ENCODE peak calls at places on chromosomes 4 and X, in four cellular contexts. Q is GM23248; N is CD8-positive, alpha-beta T cell; Z is H9. R is an unnamed sample. For H3K4me1, the result is how much of the 10 kb centered on the place peaks cover.

GRCh38 chr4:140012688-140013087 is 141.3 kb downstream of the MAML3 start:
- DNase-seq in Q (peak), N (peak), Z (peak), R (peak)

GRCh38 chr4:83276299-83277040 is 8.1 kb downstream of the COQ2 start:
- DNase-seq in N (no peak), Q (no peak), Z (no peak), R (no peak)

GRCh38 chrX:37455381-37455780 is 106.2 kb downstream of the PRRG1 start:
- DNase-seq in N (no peak), Q (no peak), Z (no peak), R (no peak)

GRCh38 chr4:10115657-10116624 is 658 bp downstream of the WDR1 start:
- DNase-seq in N (peak), Q (peak), Z (peak), R (peak)

GRCh38 chr4:116603096-116603495 is 482.3 kb downstream of the TRAM1L1 start:
- DNase-seq in Z (no peak), Q (no peak), N (no peak), R (no peak)

GRCh38 chr4:186191266-186192067 is at the start of gene CYP4V2:
- DNase-seq in Q (peak), Z (peak), N (peak), R (peak)

GRCh38 chrX:39152106-39152649 is 350.9 kb downstream of the MID1IP1 start:
- DNase-seq in N (peak), Q (peak), Z (peak), R (no peak)

GRCh38 chrX:149267878-149268813 is 237.0 kb downstream of the IDS start:
- DNase-seq in Z (no peak), N (no peak), Q (no peak), R (no peak)

GRCh38 chr4:103198111-103198765 is at the start of gene CENPE:
- DNase-seq in Z (peak), Q (peak), N (peak), R (peak)

GRCh38 chr4:113593400-113594230 is 167.9 kb downstream of the CAMK2D start:
- DNase-seq in Q (no peak), N (no peak), Z (no peak), R (no peak)

GRCh38 chrX:140053841-140054240 is 88.5 kb upstream of the CXorf66 start:
- DNase-seq in Q (no peak), N (no peak), Z (no peak), R (no peak)

GRCh38 chr4:956531-957230 is 16.7 kb downstream of the DGKQ start:
- DNase-seq in Z (no peak), Q (no peak), N (no peak), R (no peak)

GRCh38 chrX:30060718-30061117 is 154.6 kb upstream of the MAGEB2 start:
- DNase-seq in Z (no peak), N (no peak), Q (peak), R (no peak)

GRCh38 chr4:21507439-21507838 is 441.1 kb downstream of the KCNIP4 start:
- DNase-seq in N (no peak), Q (peak), Z (no peak), R (no peak)

GRCh38 chr4:1879491-1879890 is 8.3 kb downstream of the NSD2 start:
- DNase-seq in Z (no peak), Q (peak), N (no peak), R (no peak)

GRCh38 chrX:397575-397974 is 10.9 kb upstream of the PPP2R3B start:
- DNase-seq in N (no peak), Z (peak), Q (no peak), R (no peak)

GRCh38 chr4:102469806-102470205 is 31.4 kb upstream of the NFKB1 start:
- DNase-seq in Z (no peak), Q (no peak), N (no peak), R (no peak)

GRCh38 chr4:142077048-142077447 is 440.7 kb downstream of the IL15 start:
- DNase-seq in Q (no peak), N (no peak), Z (no peak), R (no peak)

GRCh38 chr4:138647433-138647832 is 368.1 kb upstream of the NOCT start:
- DNase-seq in N (no peak), Q (no peak), Z (peak), R (no peak)

GRCh38 chr4:181662383-181662782 is 580.8 kb upstream of the TENM3 start:
- DNase-seq in Q (no peak), N (no peak), Z (no peak), R (no peak)

GRCh38 chr4:4666693-4667642 is 125.1 kb upstream of the STX18 start:
- DNase-seq in Z (peak), N (no peak), Q (peak), R (no peak)

GRCh38 chrX:35276115-35276514 is 333.5 kb downstream of the FAM47B start:
- DNase-seq in Z (no peak), Q (no peak), N (no peak), R (no peak)

GRCh38 chr4:38574559-38575333 is 89.3 kb upstream of the KLF3 start:
- DNase-seq in Q (peak), N (no peak), Z (no peak), R (no peak)

GRCh38 chr4:142416121-142416520 is 430.0 kb downstream of the INPP4B start:
- DNase-seq in Q (peak), N (no peak), Z (no peak), R (no peak)

DNA sequence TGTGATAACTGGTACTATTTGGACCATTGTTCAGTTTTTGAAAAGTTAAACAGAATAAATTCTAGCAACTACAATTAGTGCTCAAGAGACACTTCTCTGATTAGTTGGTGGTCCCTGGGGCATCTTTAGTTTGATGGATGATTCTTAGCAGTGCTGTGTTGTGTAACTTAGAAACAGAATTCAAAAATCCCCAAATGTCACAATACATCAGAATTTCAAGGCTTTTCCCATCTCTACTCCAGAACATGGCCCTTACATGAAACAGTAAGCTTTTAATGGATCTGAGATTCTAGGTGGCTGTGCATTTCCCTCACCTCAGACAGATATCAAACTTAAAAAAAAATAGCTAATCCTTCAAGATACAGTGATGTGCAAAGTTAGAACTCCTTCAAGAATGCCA is 104.4 kb upstream of the CXCL13 start:
- DNase-seq in Z (no peak), Q (no peak), N (no peak), R (no peak)
- H3K4me1 ChIP-seq in Z (under half), Q (under half), N (under half), R (under half)

GRCh38 chr4:23741586-23742240 is 148.1 kb downstream of the PPARGC1A start:
- DNase-seq in Q (no peak), Z (no peak), N (no peak), R (no peak)
- H3K27ac ChIP-seq in Q (no peak), Z (no peak), N (no peak), R (no peak)

GRCh38 chr4:57064811-57065711 is 45.1 kb downstream of the IGFBP7 start:
- DNase-seq in N (no peak), Z (no peak), Q (peak), R (no peak)
- H3K4me1 ChIP-seq in N (under half), Z (under half), Q (under half), R (under half)

DNA sequence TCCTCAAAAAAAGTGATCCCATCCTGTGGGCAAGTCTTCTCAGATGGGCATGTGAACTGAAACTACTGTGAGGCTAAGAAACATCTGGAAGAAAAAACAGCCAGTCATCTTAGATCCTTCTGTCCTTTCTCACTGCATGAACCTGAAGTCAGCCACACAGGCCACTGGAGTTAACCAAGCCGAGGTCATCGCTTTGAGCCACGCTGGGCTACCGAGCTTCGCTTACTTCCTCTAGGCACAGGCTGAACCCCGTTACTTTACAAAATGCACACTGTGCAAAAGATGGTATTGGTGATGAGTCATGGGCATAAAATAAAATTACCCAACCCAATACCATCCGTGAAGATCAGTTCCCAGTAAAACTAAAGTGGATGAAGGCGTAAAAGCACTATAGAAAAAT is 86.2 kb downstream of the MTMR1 start:
- DNase-seq in Z (no peak), N (no peak), Q (no peak), R (no peak)
- H3K27ac ChIP-seq in Z (no peak), N (no peak), Q (no peak), R (no peak)

DNA sequence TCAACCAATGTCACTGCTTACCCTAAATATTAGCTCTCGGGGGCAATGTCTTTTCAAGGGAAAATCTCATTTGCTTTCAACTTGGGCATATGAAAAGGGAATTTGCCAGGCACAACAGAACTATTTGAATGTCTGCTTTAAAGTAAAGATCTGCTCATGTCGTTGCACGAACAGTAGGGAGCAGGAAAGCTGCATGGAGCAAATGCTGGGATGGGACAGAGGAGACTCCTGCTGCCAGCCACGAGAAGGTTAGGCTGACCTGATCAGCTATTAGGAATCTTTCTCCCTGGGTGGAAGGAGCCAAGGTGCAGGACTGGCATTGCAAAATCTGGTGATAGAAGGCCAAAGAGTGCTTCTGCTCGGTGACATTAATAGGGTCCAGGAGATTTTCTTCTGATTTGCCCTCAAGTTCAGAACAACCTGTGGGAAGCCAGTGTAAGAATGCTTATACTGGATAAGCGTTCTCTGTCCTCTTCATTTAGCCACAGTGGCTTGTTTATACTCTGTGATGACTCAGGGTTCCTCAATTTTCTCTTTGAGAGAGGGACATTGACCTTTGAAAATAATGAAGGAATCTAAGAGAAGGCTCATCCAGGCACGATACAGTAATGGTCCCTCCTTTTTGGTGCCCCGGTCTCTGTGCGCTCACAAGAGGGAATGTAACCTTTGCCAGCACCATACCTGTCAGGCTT is 22.9 kb downstream of the FHL1 start:
- DNase-seq in Q (peak), Z (no peak), N (no peak), R (no peak)
- H3K4me1 ChIP-seq in Q (under half), Z (under half), N (under half), R (under half)

R was measured in CD8-positive, alpha-beta memory T cell.